ENCODE peak calls at places on chromosome 11, in six cellular contexts. O is astrocyte, Z is esophagus squamous epithelium, Q is cardiac muscle cell, X is upper lobe of right lung, S is mammary epithelial cell. L is an unnamed sample.
A peak's percentile ranks its signal among the peaks of the same experiment; 100 is the strongest.

GRCh38 chr11:61587951-61588695 is 7.2 kb upstream of the SYT7 start:
- DNase-seq in Q (no peak), X (peak; percentile 86), O (no peak), S (no peak), Z (no peak), L (peak; percentile 67)

GRCh38 chr11:126547161-126547560 is 191.7 kb downstream of the ST3GAL4 start:
- DNase-seq in X (no peak), O (peak; percentile 88), Z (no peak), S (peak; percentile 40), Q (peak; percentile 35), L (no peak)

GRCh38 chr11:5689551-5689983 is at the start of gene TRIM22:
- DNase-seq in X (peak; percentile 69), O (peak; percentile 76), Z (no peak), Q (peak; percentile 84), S (peak; percentile 75), L (no peak)

GRCh38 chr11:106186630-106187029 is 109.2 kb downstream of the AASDHPPT start:
- DNase-seq in Q (no peak), X (no peak), O (no peak), S (no peak), Z (no peak), L (no peak)

GRCh38 chr11:16791494-16791961 is 53.1 kb downstream of the C11orf58 start:
- DNase-seq in Q (peak; percentile 96), S (peak; percentile 87), X (no peak), Z (no peak), O (peak; percentile 96), L (no peak)

GRCh38 chr11:30949838-30950237 is 363.7 kb upstream of the MPPED2 start:
- DNase-seq in O (no peak), X (no peak), Q (no peak), Z (no peak), S (no peak), L (no peak)

GRCh38 chr11:69278091-69278867 is 15.7 kb upstream of the MYEOV start:
- DNase-seq in Z (no peak), X (peak; percentile 85), S (no peak), Q (no peak), O (no peak), L (peak; percentile 71)

GRCh38 chr11:126491092-126491491 is 135.6 kb downstream of the ST3GAL4 start:
- DNase-seq in S (no peak), Z (no peak), X (peak; percentile 39), O (no peak), Q (no peak), L (no peak)

GRCh38 chr11:123653997-123654565 is 343 bp downstream of the SCN3B start:
- DNase-seq in Z (no peak), S (peak; percentile 52), Q (peak; percentile 51), X (peak; percentile 71), O (peak; percentile 49), L (peak; percentile 86)

GRCh38 chr11:62832346-62833234 is at the start of gene TEX54:
- DNase-seq in Q (no peak), X (peak; percentile 70), Z (no peak), S (no peak), O (no peak), L (no peak)

GRCh38 chr11:17014774-17015638 is 792 bp upstream of the PLEKHA7 start:
- DNase-seq in X (no peak), Q (peak; percentile 21), S (no peak), O (peak; percentile 47), Z (no peak), L (no peak)

GRCh38 chr11:126628790-126629621 is 273.5 kb downstream of the ST3GAL4 start:
- DNase-seq in Z (no peak), O (no peak), Q (peak; percentile 51), X (no peak), S (no peak), L (no peak)

GRCh38 chr11:3166268-3167142 is 1.4 kb upstream of the OSBPL5 start:
- DNase-seq in S (no peak), Z (no peak), Q (no peak), O (no peak), X (peak; percentile 60), L (peak; percentile 60)

GRCh38 chr11:18229501-18229900 is 7.1 kb downstream of the SAA4 start:
- DNase-seq in Q (no peak), X (no peak), O (no peak), S (no peak), Z (no peak), L (no peak)

GRCh38 chr11:119860561-119861094 is 131.6 kb upstream of the NECTIN1 start:
- DNase-seq in S (peak; percentile 77), Q (no peak), O (no peak), X (no peak), Z (no peak), L (no peak)

GRCh38 chr11:69233761-69234136 is 60.2 kb upstream of the MYEOV start:
- DNase-seq in O (no peak), Z (no peak), Q (no peak), X (no peak), S (no peak), L (no peak)

GRCh38 chr11:2860636-2861035 is 24.9 kb downstream of the CDKN1C start:
- DNase-seq in S (peak; percentile 23), X (no peak), Z (no peak), Q (peak; percentile 43), O (peak; percentile 16), L (no peak)

GRCh38 chr11:17697175-17697949 is 22.0 kb upstream of the MYOD1 start:
- DNase-seq in Z (no peak), O (no peak), Q (no peak), S (no peak), X (no peak), L (no peak)

GRCh38 chr11:104625246-104625645 is 273.0 kb downstream of the CASP12 start:
- DNase-seq in Z (no peak), S (peak; percentile 18), O (peak; percentile 66), X (no peak), Q (peak; percentile 60), L (no peak)

GRCh38 chr11:111573821-111574249 is 28.4 kb upstream of the SIK2 start:
- DNase-seq in X (no peak), S (no peak), Q (peak; percentile 51), Z (no peak), O (no peak), L (no peak)

GRCh38 chr11:72842644-72843330 is 28.6 kb downstream of the ATG16L2 start:
- DNase-seq in O (no peak), S (no peak), Z (no peak), X (no peak), Q (no peak), L (no peak)

GRCh38 chr11:72838691-72839305 is 24.6 kb downstream of the ATG16L2 start:
- DNase-seq in X (no peak), S (peak; percentile 85), O (peak; percentile 57), Q (no peak), Z (no peak), L (no peak)

GRCh38 chr11:72842126-72842525 is 27.9 kb downstream of the ATG16L2 start:
- DNase-seq in O (peak; percentile 58), Q (no peak), S (no peak), Z (no peak), X (no peak), L (no peak)

GRCh38 chr11:72840780-72841179 is 26.6 kb downstream of the ATG16L2 start:
- DNase-seq in Z (no peak), S (peak; percentile 54), X (no peak), O (peak; percentile 87), Q (peak; percentile 91), L (no peak)

DNA sequence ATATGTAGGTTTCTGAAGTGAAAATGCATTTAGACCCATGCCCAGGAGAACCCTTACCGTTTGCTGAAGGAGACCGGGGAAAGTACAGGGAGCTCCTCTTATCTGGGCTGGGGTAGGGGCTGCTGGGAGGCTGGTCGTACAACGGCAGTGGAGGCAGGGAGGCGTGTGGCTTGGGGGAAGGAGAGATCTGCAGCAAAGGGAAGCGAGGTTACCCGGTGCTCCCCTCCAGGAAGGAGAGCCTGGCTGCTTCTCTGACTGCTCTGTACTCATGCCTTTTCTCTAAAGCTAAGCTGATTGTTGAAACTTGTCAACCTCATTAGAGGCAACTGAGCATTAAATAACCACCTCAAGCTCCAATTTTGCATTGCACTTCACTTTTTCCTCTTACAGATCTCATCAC is 27.2 kb downstream of the ATG16L2 start:
- DNase-seq in O (no peak), S (no peak), Q (no peak), Z (no peak), X (no peak), L (no peak)
- H3K27ac ChIP-seq in O (no peak overlapping the region), S (no peak overlapping the region), Q (no peak overlapping the region), Z (no peak overlapping the region), X (no peak overlapping the region), L (no peak overlapping the region)

DNA sequence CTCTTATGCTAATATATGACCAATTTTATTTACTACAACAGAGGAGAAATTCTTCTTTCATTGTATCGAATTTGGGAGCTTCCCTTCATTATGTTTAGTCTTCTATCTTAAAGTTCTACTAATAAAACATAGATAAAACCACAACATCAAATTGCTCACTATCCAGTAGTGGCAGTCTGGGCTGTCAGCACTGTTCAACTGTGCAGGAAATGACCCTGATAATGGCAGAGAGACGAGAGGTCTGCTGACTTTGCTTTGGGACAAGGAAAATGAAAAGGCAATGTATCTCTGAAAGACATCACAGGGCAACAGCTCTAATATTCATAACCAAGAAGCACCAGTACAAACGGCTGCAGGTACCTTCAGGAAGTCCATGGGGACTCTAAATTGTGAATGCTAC is 44.4 kb downstream of the CKAP5 start:
- DNase-seq in X (no peak), O (no peak), Q (no peak), Z (no peak), S (no peak), L (no peak)
- TF ChIP-seq CTCF in X (no peak), O (no peak), Q (no peak), Z (no peak), S (no peak), L (no peak)

GRCh38 chr11:72226701-72227100 is 2.1 kb downstream of the INPPL1 start:
- DNase-seq in S (no peak), Q (no peak), Z (no peak), O (no peak), X (no peak), L (no peak)

GRCh38 chr11:72228844-72229231 is 4.3 kb downstream of the INPPL1 start:
- DNase-seq in S (no peak), O (no peak), Z (no peak), X (peak; percentile 45), Q (no peak), L (no peak)

GRCh38 chr11:72227316-72228228 is 3.0 kb downstream of the INPPL1 start:
- DNase-seq in Z (no peak), O (peak; percentile 59), X (peak; percentile 54), S (peak; percentile 61), Q (no peak), L (no peak)

GRCh38 chr11:72229336-72229924 is 4.9 kb downstream of the INPPL1 start:
- DNase-seq in O (no peak), Q (no peak), X (peak; percentile 40), S (no peak), Z (no peak), L (no peak)

DNA sequence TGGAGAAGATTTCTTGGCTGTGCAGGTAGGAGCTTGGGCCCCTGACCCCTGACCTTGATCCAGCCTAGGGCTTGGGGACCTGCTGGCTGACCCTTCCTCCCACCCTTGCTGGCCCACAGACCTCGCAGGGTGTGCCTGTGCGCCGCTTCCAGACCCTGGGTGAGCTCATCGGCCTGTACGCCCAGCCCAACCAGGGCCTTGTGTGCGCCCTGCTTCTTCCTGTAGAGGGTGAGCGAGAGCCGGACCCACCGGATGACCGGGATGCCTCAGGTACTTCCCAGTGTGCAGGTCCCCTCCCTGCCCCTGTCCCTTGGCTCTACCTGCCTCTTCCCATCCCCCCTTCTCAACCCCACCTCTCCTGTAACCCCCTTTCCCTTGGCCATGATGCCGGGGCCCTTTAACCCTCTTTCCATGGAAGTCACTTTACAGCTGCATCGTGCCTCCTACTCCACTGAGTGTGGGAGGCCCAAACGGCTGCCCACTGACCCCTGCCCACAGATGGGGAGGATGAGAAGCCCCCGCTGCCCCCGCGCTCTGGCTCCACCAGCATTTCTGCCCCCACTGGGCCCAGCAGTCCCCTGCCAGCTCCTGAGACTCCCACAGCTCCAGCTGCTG is 3.8 kb downstream of the INPPL1 start:
- DNase-seq in Q (no peak), X (peak; percentile 57), O (no peak), Z (no peak), S (peak; percentile 34), L (no peak)
- H3K4me3 ChIP-seq in Q (no peak overlapping the region), X (no peak overlapping the region), O (no peak overlapping the region), Z (no peak overlapping the region), S (no peak overlapping the region), L (no peak overlapping the region)

GRCh38 chr11:112785104-112785503 is 176.1 kb upstream of the NCAM1 start:
- DNase-seq in O (peak; percentile 80), Z (no peak), Q (peak; percentile 86), X (no peak), S (no peak), L (no peak)
- H3K27ac ChIP-seq in O (peak overlapping the region; percentile 63), Z (peak overlapping the region; percentile 43), Q (peak overlapping the region; percentile 28), X (no peak overlapping the region), S (no peak overlapping the region), L (peak overlapping the region; percentile 27)